ENCODE peak calls at places on chromosomes 11 and 22, in ten cellular contexts. X, C, U, B, R, A, S, D, M and F are unnamed samples. For H3K27me3, the result is how much of the 10 kb centered on the place peaks cover.

GRCh38 chr22:35749808-35750207 is 32.1 kb downstream of the APOL5 start:
- DNase-seq in X (no peak), C (no peak), U (no peak), B (peak), R (no peak), A (no peak), S (no peak), D (no peak), M (no peak), F (no peak)

GRCh38 chr11:61747389-61748285 is 4.8 kb upstream of the MYRF start:
- DNase-seq in X (peak), C (peak), U (peak), B (peak), R (peak), A (peak), S (peak), D (peak), M (peak), F (no peak)

GRCh38 chr22:40044870-40045834 is 50.4 kb downstream of the FAM83F start:
- DNase-seq in X (peak), C (peak), U (no peak), B (peak), R (peak), A (peak), S (no peak), D (peak), M (peak), F (no peak)

GRCh38 chr11:75100314-75100713 is 3.6 kb upstream of the OR2AT4 start:
- DNase-seq in X (no peak), C (no peak), U (no peak), B (no peak), R (no peak), A (no peak), S (no peak), D (no peak), M (no peak), F (no peak)

GRCh38 chr22:42611076-42611475 is 3.6 kb downstream of the POLDIP3 start:
- DNase-seq in X (no peak), C (no peak), U (no peak), B (no peak), R (no peak), A (no peak), S (no peak), D (no peak), M (no peak), F (no peak)

GRCh38 chr22:30434775-30435315 is 9.3 kb downstream of the MTFP1 start:
- DNase-seq in X (no peak), C (no peak), U (no peak), B (no peak), R (no peak), A (no peak), S (no peak), D (no peak), M (no peak), F (no peak)

GRCh38 chr11:35011944-35012343 is 95.5 kb downstream of the PDHX start:
- DNase-seq in X (no peak), C (no peak), U (no peak), B (no peak), R (no peak), A (no peak), S (no peak), D (no peak), M (no peak), F (no peak)

GRCh38 chr11:66335531-66336233 is 552 bp downstream of the RIN1 start:
- DNase-seq in X (no peak), C (peak), U (no peak), B (no peak), R (no peak), A (no peak), S (no peak), D (no peak), M (peak), F (no peak)

GRCh38 chr11:59866397-59866796 is at the start of gene TCN1:
- DNase-seq in X (no peak), C (no peak), U (no peak), B (no peak), R (no peak), A (no peak), S (no peak), D (no peak), M (no peak), F (no peak)

GRCh38 chr11:10087621-10088225 is 206.3 kb downstream of the SBF2 start:
- DNase-seq in X (no peak), C (no peak), U (no peak), B (no peak), R (no peak), A (no peak), S (no peak), D (no peak), M (no peak), F (no peak)

GRCh38 chr11:100188137-100188783 is 498.8 kb upstream of the ARHGAP42 start:
- DNase-seq in X (no peak), C (no peak), U (no peak), B (no peak), R (no peak), A (no peak), S (no peak), D (no peak), M (no peak), F (no peak)

GRCh38 chr22:49014227-49015201 is 813.2 kb downstream of the BRD1 start:
- DNase-seq in X (no peak), C (no peak), U (no peak), B (no peak), R (no peak), A (peak), S (no peak), D (no peak), M (no peak), F (no peak)

GRCh38 chr11:7512525-7513209 is 1.1 kb upstream of the PPFIBP2 start:
- DNase-seq in X (peak), C (peak), U (peak), B (peak), R (peak), A (peak), S (peak), D (peak), M (peak), F (peak)

GRCh38 chr11:72642815-72643511 is 31.3 kb downstream of the PDE2A start:
- DNase-seq in X (peak), C (peak), U (peak), B (peak), R (peak), A (peak), S (no peak), D (peak), M (peak), F (no peak)

GRCh38 chr11:11996321-11997174 is 11.9 kb downstream of the DKK3 start:
- DNase-seq in X (no peak), C (no peak), U (no peak), B (no peak), R (no peak), A (no peak), S (no peak), D (no peak), M (no peak), F (no peak)

GRCh38 chr11:11993814-11994213 is 14.6 kb downstream of the DKK3 start:
- DNase-seq in X (no peak), C (no peak), U (peak), B (no peak), R (no peak), A (no peak), S (no peak), D (no peak), M (no peak), F (no peak)

GRCh38 chr11:11995601-11996000 is 12.8 kb downstream of the DKK3 start:
- DNase-seq in X (no peak), C (no peak), U (no peak), B (no peak), R (no peak), A (no peak), S (no peak), D (no peak), M (no peak), F (no peak)

GRCh38 chr11:12001152-12001551 is 7.3 kb downstream of the DKK3 start:
- DNase-seq in X (no peak), C (no peak), U (no peak), B (no peak), R (no peak), A (no peak), S (no peak), D (peak), M (no peak), F (no peak)

GRCh38 chr11:11998091-11998781 is 10.2 kb downstream of the DKK3 start:
- DNase-seq in X (no peak), C (no peak), U (no peak), B (no peak), R (no peak), A (no peak), S (no peak), D (no peak), M (no peak), F (no peak)
- H3K27me3 ChIP-seq in X (under half), C (under half), U (under half), B (under half), R (under half), A (under half), S (under half), D (under half), M (under half), F (under half)

GRCh38 chr22:19406281-19406811 is 25.2 kb downstream of the HIRA start:
- DNase-seq in X (no peak), C (no peak), U (no peak), B (no peak), R (no peak), A (no peak), S (no peak), D (no peak), M (no peak), F (no peak)

GRCh38 chr22:19405133-19405532 is 26.4 kb downstream of the HIRA start:
- DNase-seq in X (no peak), C (no peak), U (no peak), B (no peak), R (no peak), A (no peak), S (no peak), D (no peak), M (no peak), F (no peak)

GRCh38 chr22:19406846-19407245 is 24.7 kb downstream of the HIRA start:
- DNase-seq in X (no peak), C (no peak), U (no peak), B (no peak), R (no peak), A (no peak), S (no peak), D (no peak), M (no peak), F (no peak)

GRCh38 chr22:19405652-19406051 is 25.9 kb downstream of the HIRA start:
- DNase-seq in X (no peak), C (no peak), U (no peak), B (no peak), R (no peak), A (no peak), S (no peak), D (no peak), M (no peak), F (no peak)

GRCh38 chr22:19407649-19408606 is 23.6 kb downstream of the HIRA start:
- DNase-seq in X (peak), C (peak), U (no peak), B (no peak), R (no peak), A (peak), S (no peak), D (peak), M (no peak), F (no peak)
- TF ChIP-seq POLR2A in X (no peak), C (no peak), U (no peak), B (no peak), R (no peak), A (no peak), S (no peak), D (no peak), M (no peak), F (no peak)

GRCh38 chr11:63494936-63495335 is 4.0 kb upstream of the PLAAT5 start:
- DNase-seq in X (no peak), C (no peak), U (peak), B (no peak), R (no peak), A (peak), S (no peak), D (peak), M (no peak), F (no peak)
- H3K4me3 ChIP-seq in X (no peak), C (no peak), U (no peak), B (no peak), R (no peak), A (no peak), S (no peak), D (no peak), M (no peak), F (no peak)

GRCh38 chr11:118046964-118047700 is 29.7 kb upstream of the TMPRSS4 start:
- DNase-seq in X (no peak), C (no peak), U (no peak), B (no peak), R (no peak), A (no peak), S (no peak), D (no peak), M (no peak), F (no peak)
- H3K27me3 ChIP-seq in X (under half), C (under half), U (under half), B (under half), R (under half), A (under half), S (under half), D (under half), M (under half), F (half or more)

GRCh38 chr11:65027213-65028067 is at the start of gene SNX15:
- DNase-seq in X (peak), C (peak), U (peak), B (peak), R (peak), A (peak), S (peak), D (peak), M (peak), F (peak)
- TF ChIP-seq POLR2A in X (peak), C (peak), U (peak), B (peak), R (peak), A (no peak), S (peak), D (peak), M (no peak), F (no peak)

GRCh38 chr22:21587803-21588611 is 20.5 kb downstream of the UBE2L3 start:
- DNase-seq in X (no peak), C (no peak), U (no peak), B (peak), R (peak), A (no peak), S (no peak), D (no peak), M (no peak), F (no peak)
- H3K4me3 ChIP-seq in X (no peak), C (no peak), U (no peak), B (no peak), R (no peak), A (no peak), S (no peak), D (no peak), M (no peak), F (no peak)

DNA sequence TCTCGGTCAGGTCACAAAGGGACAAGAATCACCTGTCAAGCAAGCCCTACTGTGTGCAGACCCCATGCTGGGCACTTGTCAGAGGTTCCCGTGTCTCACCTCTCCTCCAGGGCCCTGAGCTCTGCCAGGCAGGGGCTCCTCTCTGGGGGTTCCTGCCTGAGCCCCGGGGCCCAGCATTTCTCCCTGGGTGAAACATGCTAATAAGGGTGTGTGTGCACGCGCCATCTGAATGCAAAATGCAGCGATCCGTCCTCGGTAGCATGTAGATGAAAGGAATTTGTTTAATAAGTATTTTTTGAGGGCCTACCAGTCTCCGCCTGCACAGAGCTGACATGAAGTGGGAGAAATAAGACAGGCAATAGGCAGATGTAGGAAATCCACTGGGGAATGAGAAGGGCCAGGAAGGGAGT is 5.8 kb downstream of the ELFN2 start:
- DNase-seq in X (no peak), C (no peak), U (no peak), B (no peak), R (no peak), A (no peak), S (no peak), D (no peak), M (no peak), F (no peak)
- H3K27me3 ChIP-seq in X (under half), C (under half), U (under half), B (under half), R (half or more), A (half or more), S (half or more), D (under half), M (under half), F (under half)

GRCh38 chr11:94767701-94768601 is at the start of gene AMOTL1:
- DNase-seq in X (peak), C (peak), U (peak), B (peak), R (peak), A (peak), S (peak), D (peak), M (peak), F (peak)
- TF ChIP-seq POLR2A in X (peak), C (peak), U (peak), B (no peak), R (peak), A (no peak), S (peak), D (peak), M (no peak), F (no peak)